ENCODE peak calls at places on chromosomes 13 and 19, in eight cellular contexts. X, H, S, Q, I, G, P and W are unnamed samples.

GRCh38 chr19:11418518-11419506 is at the start of gene RGL3:
- DNase-seq in X (no peak), H (peak), S (no peak), Q (no peak), I (no peak), G (no peak), P (no peak), W (peak)

GRCh38 chr13:49569993-49570689 is 15.2 kb downstream of the RCBTB1 start:
- DNase-seq in X (no peak), H (no peak), S (peak), Q (no peak), I (no peak), G (no peak), P (no peak), W (peak)

GRCh38 chr19:14580623-14581237 is 2.2 kb upstream of the CLEC17A start:
- DNase-seq in X (no peak), H (no peak), S (peak), Q (no peak), I (no peak), G (no peak), P (no peak), W (no peak)

GRCh38 chr13:111939285-111940278 is 127.4 kb upstream of the SOX1 start:
- DNase-seq in X (no peak), H (peak), S (no peak), Q (no peak), I (no peak), G (no peak), P (no peak), W (no peak)

GRCh38 chr13:48739346-48740037 is 85.8 kb downstream of the CYSLTR2 start:
- DNase-seq in X (no peak), H (no peak), S (no peak), Q (no peak), I (no peak), G (no peak), P (no peak), W (no peak)

GRCh38 chr19:45824041-45824471 is 8.9 kb upstream of the RSPH6A start:
- DNase-seq in X (no peak), H (no peak), S (no peak), Q (no peak), I (no peak), G (no peak), P (no peak), W (no peak)

GRCh38 chr19:16778796-16779411 is 50.3 kb upstream of the SIN3B start:
- DNase-seq in X (peak), H (peak), S (peak), Q (no peak), I (peak), G (no peak), P (peak), W (peak)

GRCh38 chr13:37453246-37453645 is 145.3 kb downstream of the POSTN start:
- DNase-seq in X (no peak), H (no peak), S (no peak), Q (no peak), I (no peak), G (no peak), P (peak), W (no peak)

GRCh38 chr19:12141405-12141736 is 1.2 kb upstream of the ZNF20 start:
- DNase-seq in X (no peak), H (no peak), S (no peak), Q (no peak), I (no peak), G (no peak), P (no peak), W (no peak)

GRCh38 chr13:46595136-46595917 is 42.4 kb downstream of the LRCH1 start:
- DNase-seq in X (peak), H (no peak), S (no peak), Q (no peak), I (no peak), G (no peak), P (peak), W (no peak)

GRCh38 chr13:36190771-36191170 is 23.6 kb downstream of the SOHLH2 start:
- DNase-seq in X (peak), H (no peak), S (no peak), Q (no peak), I (no peak), G (no peak), P (no peak), W (no peak)

GRCh38 chr19:18608102-18608804 is 1.7 kb upstream of the CRLF1 start:
- DNase-seq in X (no peak), H (no peak), S (no peak), Q (no peak), I (no peak), G (no peak), P (no peak), W (peak)
- TF ChIP-seq CTCF in X (no peak), H (no peak), S (no peak), Q (no peak), I (no peak), G (no peak), P (no peak), W (no peak)

GRCh38 chr19:3969435-3970312 is 1.2 kb downstream of the DAPK3 start:
- DNase-seq in X (peak), H (no peak), S (no peak), Q (peak), I (peak), G (no peak), P (peak), W (no peak)
- TF ChIP-seq CTCF in X (peak), H (no peak), S (no peak), Q (no peak), I (peak), G (peak), P (peak), W (no peak)

DNA sequence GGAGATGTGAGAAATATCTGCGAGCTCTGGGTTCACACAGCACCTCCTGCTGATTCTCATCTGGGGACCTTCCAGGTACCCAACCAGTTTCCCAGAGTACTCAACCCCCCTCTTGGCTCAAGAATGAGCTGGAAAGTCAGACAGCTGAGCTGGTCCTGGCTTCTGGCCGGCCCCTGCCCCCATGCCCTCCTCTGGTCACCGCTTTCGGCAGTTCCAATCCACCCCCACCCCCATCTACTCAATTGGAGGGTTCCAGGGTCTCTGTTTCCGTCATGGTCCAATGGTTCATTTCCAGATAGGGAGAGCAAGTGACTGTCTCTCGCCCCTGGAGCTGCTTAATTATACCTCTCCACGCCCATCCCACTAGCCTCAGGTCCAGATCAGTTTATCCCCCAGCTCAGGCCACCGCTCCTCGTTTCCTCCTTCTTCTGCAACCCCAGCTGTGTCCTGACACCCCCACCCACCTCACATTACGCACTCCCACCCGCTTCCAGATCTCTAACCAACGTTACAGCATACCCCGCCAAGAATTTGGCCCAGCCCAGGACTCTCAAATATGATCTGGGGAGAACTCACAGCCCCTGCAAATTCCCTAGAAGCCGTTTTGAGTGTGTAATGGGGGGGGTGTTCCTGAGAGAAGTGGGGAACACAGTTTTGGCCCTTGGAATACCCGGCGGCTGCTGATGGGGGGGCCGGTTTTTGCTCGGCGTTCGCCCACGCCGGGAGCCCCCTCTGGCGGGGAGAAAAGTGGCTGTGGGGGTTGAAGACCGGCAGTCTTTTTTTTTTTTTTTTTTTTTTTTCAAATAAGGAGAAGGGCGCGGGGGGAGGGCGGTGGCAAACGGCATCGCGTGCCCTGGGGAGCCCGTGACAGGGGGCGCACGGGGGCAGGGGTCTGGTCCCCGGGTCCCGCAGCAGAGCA is 1.8 kb upstream of the PDE4A start:
- DNase-seq in X (no peak), H (no peak), S (peak), Q (no peak), I (no peak), G (no peak), P (no peak), W (no peak)
- TF ChIP-seq CTCF in X (peak), H (no peak), S (no peak), Q (no peak), I (peak), G (no peak), P (no peak), W (peak)

GRCh38 chr19:29129148-29129547 is 83.8 kb downstream of the UQCRFS1 start:
- DNase-seq in X (no peak), H (no peak), S (no peak), Q (no peak), I (no peak), G (no peak), P (no peak), W (no peak)

DNA sequence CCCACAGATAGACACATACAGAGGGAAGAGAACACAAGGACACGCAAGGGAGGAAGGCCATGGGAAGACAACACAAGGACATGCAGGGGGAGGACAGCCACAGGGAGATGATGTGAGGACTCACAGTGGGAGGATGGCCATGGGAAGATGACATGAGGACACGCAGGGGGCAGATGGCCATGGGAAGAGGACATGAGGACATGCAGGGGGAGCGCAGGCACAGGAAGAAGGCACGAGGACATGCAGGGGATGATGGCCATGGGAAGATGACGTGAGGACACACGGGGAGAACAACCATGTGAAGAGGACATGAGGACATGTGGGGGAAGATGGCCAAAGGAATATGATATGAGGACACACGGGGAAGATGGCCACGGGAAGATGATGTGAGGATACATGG is 84.7 kb downstream of the UQCRFS1 start:
- DNase-seq in X (no peak), H (no peak), S (no peak), Q (no peak), I (no peak), G (no peak), P (no peak), W (no peak)
- TF ChIP-seq CTCF in X (no peak), H (no peak), S (no peak), Q (no peak), I (no peak), G (no peak), P (no peak), W (no peak)